ENCODE peak calls at places on chromosomes 5 and 9, in eight cellular contexts. One of them, this sample, is unnamed.

GRCh38 chr5:33810491-33811120 is 81.2 kb downstream of the ADAMTS12 start:
- DNase-seq in endodermal cell: no peak
- DNase-seq in hippocampal formation: no peak
- DNase-seq in NCI-H1048: no peak
- DNase-seq in NCI-H774: no peak
- DNase-seq in CD4-positive, alpha-beta T cell: no peak
- DNase-seq in GM20000: no peak
- DNase-seq in progenitor cell of endocrine pancreas: no peak
- DNase-seq in this sample: no peak

GRCh38 chr9:35645736-35646582 is 4.8 kb downstream of the SIT1 start:
- DNase-seq in endodermal cell: peak
- DNase-seq in hippocampal formation: peak
- DNase-seq in NCI-H1048: no peak
- DNase-seq in NCI-H774: no peak
- DNase-seq in CD4-positive, alpha-beta T cell: no peak
- DNase-seq in GM20000: peak
- DNase-seq in progenitor cell of endocrine pancreas: peak
- DNase-seq in this sample: no peak

GRCh38 chr9:99905833-99906402 is 536 bp upstream of the STX17 start:
- DNase-seq in endodermal cell: no peak
- DNase-seq in hippocampal formation: no peak
- DNase-seq in NCI-H1048: no peak
- DNase-seq in NCI-H774: peak
- DNase-seq in CD4-positive, alpha-beta T cell: no peak
- DNase-seq in GM20000: no peak
- DNase-seq in progenitor cell of endocrine pancreas: no peak
- DNase-seq in this sample: no peak

GRCh38 chr5:154614125-154614524 is 136.1 kb upstream of the HAND1 start:
- DNase-seq in endodermal cell: no peak
- DNase-seq in hippocampal formation: no peak
- DNase-seq in NCI-H1048: no peak
- DNase-seq in NCI-H774: no peak
- DNase-seq in CD4-positive, alpha-beta T cell: no peak
- DNase-seq in GM20000: no peak
- DNase-seq in progenitor cell of endocrine pancreas: no peak
- DNase-seq in this sample: no peak

GRCh38 chr9:71746753-71747115 is 21.6 kb downstream of the CEMIP2 start:
- DNase-seq in endodermal cell: no peak
- DNase-seq in hippocampal formation: no peak
- DNase-seq in NCI-H1048: no peak
- DNase-seq in NCI-H774: no peak
- DNase-seq in CD4-positive, alpha-beta T cell: no peak
- DNase-seq in GM20000: no peak
- DNase-seq in progenitor cell of endocrine pancreas: no peak
- DNase-seq in this sample: no peak

GRCh38 chr9:134007150-134007549 is 15.0 kb upstream of the VAV2 start:
- DNase-seq in endodermal cell: no peak
- DNase-seq in hippocampal formation: no peak
- DNase-seq in NCI-H1048: no peak
- DNase-seq in NCI-H774: no peak
- DNase-seq in CD4-positive, alpha-beta T cell: no peak
- DNase-seq in GM20000: no peak
- DNase-seq in progenitor cell of endocrine pancreas: no peak
- DNase-seq in this sample: no peak

GRCh38 chr5:113612060-113612496 is 98.6 kb downstream of the YTHDC2 start:
- DNase-seq in endodermal cell: no peak
- DNase-seq in hippocampal formation: no peak
- DNase-seq in NCI-H1048: no peak
- DNase-seq in NCI-H774: peak
- DNase-seq in CD4-positive, alpha-beta T cell: no peak
- DNase-seq in GM20000: peak
- DNase-seq in progenitor cell of endocrine pancreas: no peak
- DNase-seq in this sample: no peak

GRCh38 chr9:134192951-134193731 is 28.8 kb upstream of the RNU6ATAC start:
- DNase-seq in endodermal cell: peak
- DNase-seq in hippocampal formation: no peak
- DNase-seq in NCI-H1048: no peak
- DNase-seq in NCI-H774: no peak
- DNase-seq in CD4-positive, alpha-beta T cell: no peak
- DNase-seq in GM20000: no peak
- DNase-seq in progenitor cell of endocrine pancreas: no peak
- DNase-seq in this sample: peak

GRCh38 chr5:130032807-130033206 is 128.5 kb downstream of the CHSY3 start:
- DNase-seq in endodermal cell: no peak
- DNase-seq in hippocampal formation: peak
- DNase-seq in NCI-H1048: no peak
- DNase-seq in NCI-H774: no peak
- DNase-seq in CD4-positive, alpha-beta T cell: no peak
- DNase-seq in GM20000: no peak
- DNase-seq in progenitor cell of endocrine pancreas: no peak
- DNase-seq in this sample: no peak

GRCh38 chr9:69200071-69200470 is 26.0 kb downstream of the TJP2 start:
- DNase-seq in endodermal cell: peak
- DNase-seq in hippocampal formation: no peak
- DNase-seq in NCI-H1048: no peak
- DNase-seq in NCI-H774: no peak
- DNase-seq in CD4-positive, alpha-beta T cell: no peak
- DNase-seq in GM20000: no peak
- DNase-seq in progenitor cell of endocrine pancreas: no peak
- DNase-seq in this sample: no peak

GRCh38 chr5:125582358-125582757 is 835.9 kb upstream of the ZNF608 start:
- DNase-seq in endodermal cell: no peak
- DNase-seq in hippocampal formation: no peak
- DNase-seq in NCI-H1048: no peak
- DNase-seq in NCI-H774: no peak
- DNase-seq in CD4-positive, alpha-beta T cell: no peak
- DNase-seq in GM20000: no peak
- DNase-seq in progenitor cell of endocrine pancreas: no peak
- DNase-seq in this sample: no peak

GRCh38 chr5:40689442-40689841 is 9.7 kb downstream of the PTGER4 start:
- DNase-seq in endodermal cell: no peak
- DNase-seq in hippocampal formation: no peak
- DNase-seq in NCI-H1048: no peak
- DNase-seq in NCI-H774: no peak
- DNase-seq in CD4-positive, alpha-beta T cell: no peak
- DNase-seq in GM20000: no peak
- DNase-seq in progenitor cell of endocrine pancreas: no peak
- DNase-seq in this sample: no peak

GRCh38 chr9:37575511-37575914 is 667 bp downstream of the FBXO10 start:
- DNase-seq in endodermal cell: no peak
- DNase-seq in hippocampal formation: no peak
- DNase-seq in NCI-H1048: no peak
- DNase-seq in NCI-H774: no peak
- DNase-seq in CD4-positive, alpha-beta T cell: no peak
- DNase-seq in GM20000: peak
- DNase-seq in progenitor cell of endocrine pancreas: no peak
- DNase-seq in this sample: no peak

GRCh38 chr9:122218885-122219855 is 9.6 kb downstream of the LHX6 start:
- DNase-seq in endodermal cell: peak
- DNase-seq in hippocampal formation: no peak
- DNase-seq in NCI-H1048: no peak
- DNase-seq in NCI-H774: no peak
- DNase-seq in CD4-positive, alpha-beta T cell: no peak
- DNase-seq in GM20000: no peak
- DNase-seq in progenitor cell of endocrine pancreas: no peak
- DNase-seq in this sample: no peak

GRCh38 chr9:114421147-114421546 is 33.4 kb upstream of the AKNA start:
- DNase-seq in endodermal cell: no peak
- DNase-seq in hippocampal formation: no peak
- DNase-seq in NCI-H1048: no peak
- DNase-seq in NCI-H774: no peak
- DNase-seq in CD4-positive, alpha-beta T cell: no peak
- DNase-seq in GM20000: no peak
- DNase-seq in progenitor cell of endocrine pancreas: no peak
- DNase-seq in this sample: no peak

GRCh38 chr5:131570757-131571156 is 64.3 kb downstream of the RAPGEF6 start:
- DNase-seq in endodermal cell: no peak
- DNase-seq in hippocampal formation: no peak
- DNase-seq in NCI-H1048: no peak
- DNase-seq in NCI-H774: no peak
- DNase-seq in CD4-positive, alpha-beta T cell: no peak
- DNase-seq in GM20000: no peak
- DNase-seq in progenitor cell of endocrine pancreas: no peak
- DNase-seq in this sample: no peak

GRCh38 chr5:115589043-115589442 is 13.2 kb downstream of the TICAM2 start:
- DNase-seq in endodermal cell: no peak
- DNase-seq in hippocampal formation: no peak
- DNase-seq in NCI-H1048: no peak
- DNase-seq in NCI-H774: no peak
- DNase-seq in CD4-positive, alpha-beta T cell: no peak
- DNase-seq in GM20000: no peak
- DNase-seq in progenitor cell of endocrine pancreas: no peak
- DNase-seq in this sample: no peak

GRCh38 chr9:110755179-110755578 is 86.6 kb downstream of the MUSK start:
- DNase-seq in endodermal cell: no peak
- DNase-seq in hippocampal formation: no peak
- DNase-seq in NCI-H1048: no peak
- DNase-seq in NCI-H774: no peak
- DNase-seq in CD4-positive, alpha-beta T cell: no peak
- DNase-seq in GM20000: no peak
- DNase-seq in progenitor cell of endocrine pancreas: no peak
- DNase-seq in this sample: no peak

GRCh38 chr9:117028103-117028858 is 341.2 kb downstream of the TRIM32 start:
- DNase-seq in endodermal cell: peak
- DNase-seq in hippocampal formation: no peak
- DNase-seq in NCI-H1048: no peak
- DNase-seq in NCI-H774: no peak
- DNase-seq in CD4-positive, alpha-beta T cell: no peak
- DNase-seq in GM20000: no peak
- DNase-seq in progenitor cell of endocrine pancreas: no peak
- DNase-seq in this sample: no peak

GRCh38 chr5:14491015-14491414 is 90.6 kb upstream of the OTULINL start:
- DNase-seq in endodermal cell: no peak
- DNase-seq in hippocampal formation: no peak
- DNase-seq in NCI-H1048: no peak
- DNase-seq in NCI-H774: no peak
- DNase-seq in CD4-positive, alpha-beta T cell: no peak
- DNase-seq in GM20000: no peak
- DNase-seq in progenitor cell of endocrine pancreas: no peak
- DNase-seq in this sample: no peak

GRCh38 chr5:1763548-1763911 is 36.1 kb downstream of the MRPL36 start:
- DNase-seq in endodermal cell: peak
- DNase-seq in hippocampal formation: no peak
- DNase-seq in NCI-H1048: no peak
- DNase-seq in NCI-H774: no peak
- DNase-seq in CD4-positive, alpha-beta T cell: peak
- DNase-seq in GM20000: peak
- DNase-seq in progenitor cell of endocrine pancreas: no peak
- DNase-seq in this sample: no peak

GRCh38 chr5:82335807-82336206 is 57.7 kb upstream of the RPS23 start:
- DNase-seq in endodermal cell: no peak
- DNase-seq in hippocampal formation: no peak
- DNase-seq in NCI-H1048: no peak
- DNase-seq in NCI-H774: no peak
- DNase-seq in CD4-positive, alpha-beta T cell: no peak
- DNase-seq in GM20000: no peak
- DNase-seq in progenitor cell of endocrine pancreas: no peak
- DNase-seq in this sample: no peak

GRCh38 chr9:137379761-137380161 is 43.2 kb downstream of the EXD3 start:
- DNase-seq in endodermal cell: peak
- DNase-seq in hippocampal formation: no peak
- DNase-seq in NCI-H1048: no peak
- DNase-seq in NCI-H774: no peak
- DNase-seq in CD4-positive, alpha-beta T cell: no peak
- DNase-seq in GM20000: no peak
- DNase-seq in progenitor cell of endocrine pancreas: no peak
- DNase-seq in this sample: no peak

GRCh38 chr5:171647043-171647899 is 138.3 kb upstream of the SMIM23 start:
- DNase-seq in endodermal cell: peak
- DNase-seq in hippocampal formation: no peak
- DNase-seq in NCI-H1048: no peak
- DNase-seq in NCI-H774: no peak
- DNase-seq in CD4-positive, alpha-beta T cell: no peak
- DNase-seq in GM20000: no peak
- DNase-seq in progenitor cell of endocrine pancreas: no peak
- DNase-seq in this sample: no peak

GRCh38 chr5:180869587-180869986 is 8.5 kb upstream of the ZFP62 start:
- DNase-seq in endodermal cell: no peak
- DNase-seq in hippocampal formation: no peak
- DNase-seq in NCI-H1048: no peak
- DNase-seq in NCI-H774: no peak
- DNase-seq in CD4-positive, alpha-beta T cell: no peak
- DNase-seq in GM20000: no peak
- DNase-seq in progenitor cell of endocrine pancreas: no peak
- DNase-seq in this sample: no peak

GRCh38 chr9:88110026-88110425 is 28.2 kb downstream of the SPATA31C2 start:
- DNase-seq in endodermal cell: no peak
- DNase-seq in hippocampal formation: no peak
- DNase-seq in NCI-H1048: no peak
- DNase-seq in NCI-H774: no peak
- DNase-seq in CD4-positive, alpha-beta T cell: no peak
- DNase-seq in GM20000: no peak
- DNase-seq in progenitor cell of endocrine pancreas: no peak
- DNase-seq in this sample: no peak

GRCh38 chr9:18238752-18239151 is 235.2 kb upstream of the ADAMTSL1 start:
- DNase-seq in endodermal cell: no peak
- DNase-seq in hippocampal formation: no peak
- DNase-seq in NCI-H1048: no peak
- DNase-seq in NCI-H774: no peak
- DNase-seq in CD4-positive, alpha-beta T cell: no peak
- DNase-seq in GM20000: no peak
- DNase-seq in progenitor cell of endocrine pancreas: no peak
- DNase-seq in this sample: no peak

GRCh38 chr5:34715711-34716110 is 59.6 kb downstream of the RAI14 start:
- DNase-seq in endodermal cell: no peak
- DNase-seq in hippocampal formation: no peak
- DNase-seq in NCI-H1048: no peak
- DNase-seq in NCI-H774: no peak
- DNase-seq in CD4-positive, alpha-beta T cell: no peak
- DNase-seq in GM20000: no peak
- DNase-seq in progenitor cell of endocrine pancreas: no peak
- DNase-seq in this sample: no peak

GRCh38 chr9:108001219-108001618 is 511.6 kb upstream of the KLF4 start:
- DNase-seq in endodermal cell: no peak
- DNase-seq in hippocampal formation: no peak
- DNase-seq in NCI-H1048: no peak
- DNase-seq in NCI-H774: no peak
- DNase-seq in CD4-positive, alpha-beta T cell: no peak
- DNase-seq in GM20000: no peak
- DNase-seq in progenitor cell of endocrine pancreas: no peak
- DNase-seq in this sample: no peak

GRCh38 chr9:37913480-37914153 is 9.7 kb upstream of the SLC25A51 start:
- DNase-seq in endodermal cell: peak
- DNase-seq in hippocampal formation: peak
- DNase-seq in NCI-H1048: no peak
- DNase-seq in NCI-H774: peak
- DNase-seq in CD4-positive, alpha-beta T cell: peak
- DNase-seq in GM20000: peak
- DNase-seq in progenitor cell of endocrine pancreas: peak
- DNase-seq in this sample: peak

GRCh38 chr5:73899916-73900315 is 273.9 kb downstream of the ARHGEF28 start:
- DNase-seq in endodermal cell: no peak
- DNase-seq in hippocampal formation: no peak
- DNase-seq in NCI-H1048: no peak
- DNase-seq in NCI-H774: no peak
- DNase-seq in CD4-positive, alpha-beta T cell: no peak
- DNase-seq in GM20000: no peak
- DNase-seq in progenitor cell of endocrine pancreas: no peak
- DNase-seq in this sample: no peak

GRCh38 chr5:88826959-88827585 is 55.9 kb downstream of the MEF2C start:
- DNase-seq in endodermal cell: no peak
- DNase-seq in hippocampal formation: no peak
- DNase-seq in NCI-H1048: no peak
- DNase-seq in NCI-H774: no peak
- DNase-seq in CD4-positive, alpha-beta T cell: no peak
- DNase-seq in GM20000: no peak
- DNase-seq in progenitor cell of endocrine pancreas: no peak
- DNase-seq in this sample: no peak